ENCODE peak calls at places on chromosomes 12 and 14, in ten cellular contexts. One of them, this sample, is unnamed.

GRCh38 chr14:53016491-53016890 is 65.6 kb upstream of the FERMT2 start:
- DNase-seq in psoas muscle: no peak
- DNase-seq in RWPE1: no peak
- DNase-seq in activated CD8-positive, alpha-beta T cell treated with anti-CD3 and anti-CD28 coated beads for 36 hours: no peak
- DNase-seq in endodermal cell: no peak
- DNase-seq in fibroblast of mammary gland: no peak
- DNase-seq in pancreas: no peak
- DNase-seq in mesothelial cell of epicardium: no peak
- DNase-seq in lower lobe of right lung: no peak
- DNase-seq in type B pancreatic cell: no peak
- DNase-seq in this sample: no peak

GRCh38 chr14:38171197-38171596 is 36.5 kb upstream of the SSTR1 start:
- DNase-seq in endodermal cell: no peak
- DNase-seq in mesothelial cell of epicardium: no peak
- DNase-seq in activated CD8-positive, alpha-beta T cell treated with anti-CD3 and anti-CD28 coated beads for 36 hours: no peak
- DNase-seq in fibroblast of mammary gland: peak
- DNase-seq in type B pancreatic cell: no peak
- DNase-seq in pancreas: no peak
- DNase-seq in RWPE1: peak
- DNase-seq in lower lobe of right lung: peak
- DNase-seq in psoas muscle: no peak
- DNase-seq in this sample: no peak

GRCh38 chr14:54489731-54490447 is 1.1 kb upstream of the GMFB start:
- DNase-seq in pancreas: no peak
- DNase-seq in endodermal cell: peak
- DNase-seq in mesothelial cell of epicardium: no peak
- DNase-seq in type B pancreatic cell: no peak
- DNase-seq in fibroblast of mammary gland: peak
- DNase-seq in activated CD8-positive, alpha-beta T cell treated with anti-CD3 and anti-CD28 coated beads for 36 hours: no peak
- DNase-seq in RWPE1: no peak
- DNase-seq in psoas muscle: no peak
- DNase-seq in lower lobe of right lung: no peak
- DNase-seq in this sample: no peak

GRCh38 chr12:11969437-11970154 is 101.1 kb upstream of the BCL2L14 start:
- DNase-seq in pancreas: no peak
- DNase-seq in psoas muscle: no peak
- DNase-seq in lower lobe of right lung: no peak
- DNase-seq in activated CD8-positive, alpha-beta T cell treated with anti-CD3 and anti-CD28 coated beads for 36 hours: no peak
- DNase-seq in RWPE1: no peak
- DNase-seq in fibroblast of mammary gland: no peak
- DNase-seq in mesothelial cell of epicardium: no peak
- DNase-seq in endodermal cell: peak
- DNase-seq in type B pancreatic cell: no peak
- DNase-seq in this sample: peak

GRCh38 chr12:91189526-91189925 is 6.9 kb upstream of the DCN start:
- DNase-seq in activated CD8-positive, alpha-beta T cell treated with anti-CD3 and anti-CD28 coated beads for 36 hours: no peak
- DNase-seq in type B pancreatic cell: no peak
- DNase-seq in mesothelial cell of epicardium: no peak
- DNase-seq in psoas muscle: no peak
- DNase-seq in fibroblast of mammary gland: peak
- DNase-seq in lower lobe of right lung: no peak
- DNase-seq in endodermal cell: no peak
- DNase-seq in RWPE1: peak
- DNase-seq in pancreas: no peak
- DNase-seq in this sample: no peak

GRCh38 chr12:113465808-113466769 is 5.6 kb downstream of the LHX5 start:
- DNase-seq in fibroblast of mammary gland: no peak
- DNase-seq in activated CD8-positive, alpha-beta T cell treated with anti-CD3 and anti-CD28 coated beads for 36 hours: no peak
- DNase-seq in type B pancreatic cell: no peak
- DNase-seq in endodermal cell: peak
- DNase-seq in mesothelial cell of epicardium: no peak
- DNase-seq in lower lobe of right lung: no peak
- DNase-seq in psoas muscle: no peak
- DNase-seq in pancreas: no peak
- DNase-seq in RWPE1: no peak
- DNase-seq in this sample: no peak

GRCh38 chr12:7042847-7043246 is 17.7 kb upstream of the C1S start:
- DNase-seq in psoas muscle: no peak
- DNase-seq in endodermal cell: no peak
- DNase-seq in RWPE1: peak
- DNase-seq in mesothelial cell of epicardium: no peak
- DNase-seq in lower lobe of right lung: no peak
- DNase-seq in fibroblast of mammary gland: peak
- DNase-seq in type B pancreatic cell: no peak
- DNase-seq in pancreas: no peak
- DNase-seq in activated CD8-positive, alpha-beta T cell treated with anti-CD3 and anti-CD28 coated beads for 36 hours: no peak
- DNase-seq in this sample: no peak

GRCh38 chr12:132723764-132724140 is 13.1 kb downstream of the PGAM5 start:
- DNase-seq in type B pancreatic cell: no peak
- DNase-seq in lower lobe of right lung: no peak
- DNase-seq in pancreas: no peak
- DNase-seq in mesothelial cell of epicardium: no peak
- DNase-seq in RWPE1: no peak
- DNase-seq in fibroblast of mammary gland: peak
- DNase-seq in activated CD8-positive, alpha-beta T cell treated with anti-CD3 and anti-CD28 coated beads for 36 hours: no peak
- DNase-seq in psoas muscle: no peak
- DNase-seq in endodermal cell: no peak
- DNase-seq in this sample: no peak

GRCh38 chr12:15982071-15982470 is 70.9 kb downstream of the DERA start:
- DNase-seq in mesothelial cell of epicardium: no peak
- DNase-seq in activated CD8-positive, alpha-beta T cell treated with anti-CD3 and anti-CD28 coated beads for 36 hours: no peak
- DNase-seq in pancreas: no peak
- DNase-seq in lower lobe of right lung: no peak
- DNase-seq in RWPE1: no peak
- DNase-seq in type B pancreatic cell: no peak
- DNase-seq in fibroblast of mammary gland: peak
- DNase-seq in psoas muscle: no peak
- DNase-seq in endodermal cell: no peak
- DNase-seq in this sample: no peak

GRCh38 chr12:15982921-15983320 is 71.8 kb downstream of the DERA start:
- DNase-seq in mesothelial cell of epicardium: no peak
- DNase-seq in lower lobe of right lung: no peak
- DNase-seq in type B pancreatic cell: no peak
- DNase-seq in endodermal cell: no peak
- DNase-seq in pancreas: no peak
- DNase-seq in activated CD8-positive, alpha-beta T cell treated with anti-CD3 and anti-CD28 coated beads for 36 hours: no peak
- DNase-seq in psoas muscle: no peak
- DNase-seq in RWPE1: no peak
- DNase-seq in fibroblast of mammary gland: no peak
- DNase-seq in this sample: no peak

GRCh38 chr12:15984963-15985362 is 73.8 kb downstream of the DERA start:
- DNase-seq in psoas muscle: no peak
- DNase-seq in mesothelial cell of epicardium: no peak
- DNase-seq in RWPE1: no peak
- DNase-seq in activated CD8-positive, alpha-beta T cell treated with anti-CD3 and anti-CD28 coated beads for 36 hours: no peak
- DNase-seq in type B pancreatic cell: no peak
- DNase-seq in lower lobe of right lung: no peak
- DNase-seq in endodermal cell: no peak
- DNase-seq in fibroblast of mammary gland: no peak
- DNase-seq in pancreas: no peak
- DNase-seq in this sample: no peak

GRCh38 chr12:15984097-15984800 is 73.1 kb downstream of the DERA start:
- DNase-seq in type B pancreatic cell: no peak
- DNase-seq in RWPE1: no peak
- DNase-seq in mesothelial cell of epicardium: no peak
- DNase-seq in endodermal cell: no peak
- DNase-seq in fibroblast of mammary gland: peak
- DNase-seq in psoas muscle: no peak
- DNase-seq in activated CD8-positive, alpha-beta T cell treated with anti-CD3 and anti-CD28 coated beads for 36 hours: no peak
- DNase-seq in lower lobe of right lung: no peak
- DNase-seq in pancreas: no peak
- DNase-seq in this sample: no peak

DNA sequence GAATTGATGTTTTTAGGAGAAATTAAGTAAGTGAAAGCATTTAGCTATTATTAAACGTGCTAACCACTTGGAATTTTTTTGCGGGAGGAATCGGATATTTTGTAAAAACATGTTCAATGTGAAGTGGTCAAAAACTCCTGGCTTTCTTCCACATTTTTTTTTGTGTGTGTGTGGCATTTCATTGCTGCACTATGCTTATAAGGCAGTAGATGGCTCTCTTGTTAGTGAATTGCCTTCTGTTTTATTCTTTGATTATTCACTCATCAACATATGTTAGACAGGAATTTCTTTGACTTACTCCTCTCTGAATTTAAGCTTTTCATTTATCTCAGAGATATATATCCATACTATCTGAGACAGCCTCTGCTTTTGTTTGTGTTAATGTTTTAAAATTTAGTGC is 71.3 kb downstream of the DERA start:
- DNase-seq in RWPE1: peak
- DNase-seq in pancreas: no peak
- DNase-seq in fibroblast of mammary gland: peak
- DNase-seq in activated CD8-positive, alpha-beta T cell treated with anti-CD3 and anti-CD28 coated beads for 36 hours: no peak
- DNase-seq in mesothelial cell of epicardium: no peak
- DNase-seq in endodermal cell: no peak
- DNase-seq in type B pancreatic cell: no peak
- DNase-seq in psoas muscle: no peak
- DNase-seq in lower lobe of right lung: no peak
- DNase-seq in this sample: no peak
- TF ChIP-seq CTCF in RWPE1: peak
- TF ChIP-seq CTCF in pancreas: peak
- TF ChIP-seq CTCF in fibroblast of mammary gland: peak
- TF ChIP-seq CTCF in activated CD8-positive, alpha-beta T cell treated with anti-CD3 and anti-CD28 coated beads for 36 hours: no peak
- TF ChIP-seq CTCF in mesothelial cell of epicardium: no peak
- TF ChIP-seq CTCF in endodermal cell: peak
- TF ChIP-seq CTCF in type B pancreatic cell: peak
- TF ChIP-seq CTCF in psoas muscle: peak
- TF ChIP-seq CTCF in lower lobe of right lung: peak
- TF ChIP-seq CTCF in this sample: peak

DNA sequence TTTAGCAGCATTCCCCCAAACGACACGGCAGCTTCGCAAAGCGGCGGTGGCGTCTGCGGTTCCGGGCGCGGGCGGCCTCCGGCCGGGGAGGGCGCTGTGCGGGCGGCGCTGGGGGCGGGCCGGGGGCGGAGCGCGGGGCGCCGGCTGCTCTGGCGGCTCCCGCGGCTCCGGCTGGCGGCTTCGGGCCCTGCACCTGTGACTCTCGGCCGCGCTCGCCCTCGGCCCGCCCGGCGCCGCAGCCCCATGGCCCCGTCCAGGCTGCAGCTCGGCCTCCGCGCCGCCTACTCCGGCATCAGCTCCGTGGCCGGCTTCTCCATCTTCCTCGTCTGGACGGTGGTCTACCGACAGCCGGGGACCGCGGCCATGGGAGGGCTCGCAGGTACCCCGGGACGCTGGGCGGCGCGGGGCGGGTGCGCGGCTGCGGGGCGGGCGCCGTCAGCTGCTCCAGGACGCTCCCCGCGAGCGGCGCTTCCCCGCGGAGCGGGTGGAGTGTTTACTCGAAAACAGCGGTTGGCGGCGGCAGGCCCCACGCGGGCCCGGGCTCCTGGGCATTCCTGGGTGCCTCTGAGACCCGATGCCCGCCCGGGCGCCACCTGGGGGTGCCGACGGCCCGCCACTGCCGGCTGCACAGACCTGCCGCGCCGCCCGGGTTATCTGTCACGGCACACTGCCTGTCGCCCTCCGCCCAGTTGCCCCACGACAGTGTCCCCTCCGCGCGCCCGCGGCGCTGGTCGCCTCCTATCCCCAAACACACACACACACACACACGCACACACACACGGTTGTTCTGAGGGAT is at the start of gene SLC48A1:
- DNase-seq in lower lobe of right lung: peak
- DNase-seq in pancreas: peak
- DNase-seq in psoas muscle: peak
- DNase-seq in mesothelial cell of epicardium: peak
- DNase-seq in endodermal cell: peak
- DNase-seq in fibroblast of mammary gland: peak
- DNase-seq in type B pancreatic cell: peak
- DNase-seq in RWPE1: peak
- DNase-seq in activated CD8-positive, alpha-beta T cell treated with anti-CD3 and anti-CD28 coated beads for 36 hours: peak
- DNase-seq in this sample: peak
- TF ChIP-seq CTCF in lower lobe of right lung: peak
- TF ChIP-seq CTCF in pancreas: no peak
- TF ChIP-seq CTCF in psoas muscle: peak
- TF ChIP-seq CTCF in mesothelial cell of epicardium: peak
- TF ChIP-seq CTCF in endodermal cell: peak
- TF ChIP-seq CTCF in fibroblast of mammary gland: no peak
- TF ChIP-seq CTCF in type B pancreatic cell: peak
- TF ChIP-seq CTCF in RWPE1: peak
- TF ChIP-seq CTCF in activated CD8-positive, alpha-beta T cell treated with anti-CD3 and anti-CD28 coated beads for 36 hours: no peak
- TF ChIP-seq CTCF in this sample: peak

GRCh38 chr14:104739546-104740516 is 13.1 kb upstream of the SIVA1 start:
- DNase-seq in fibroblast of mammary gland: no peak
- DNase-seq in type B pancreatic cell: no peak
- DNase-seq in RWPE1: no peak
- DNase-seq in lower lobe of right lung: no peak
- DNase-seq in psoas muscle: no peak
- DNase-seq in activated CD8-positive, alpha-beta T cell treated with anti-CD3 and anti-CD28 coated beads for 36 hours: no peak
- DNase-seq in endodermal cell: no peak
- DNase-seq in mesothelial cell of epicardium: no peak
- DNase-seq in pancreas: no peak
- DNase-seq in this sample: no peak

GRCh38 chr14:104742586-104743455 is 10.1 kb upstream of the SIVA1 start:
- DNase-seq in pancreas: no peak
- DNase-seq in fibroblast of mammary gland: no peak
- DNase-seq in psoas muscle: peak
- DNase-seq in type B pancreatic cell: no peak
- DNase-seq in activated CD8-positive, alpha-beta T cell treated with anti-CD3 and anti-CD28 coated beads for 36 hours: no peak
- DNase-seq in lower lobe of right lung: no peak
- DNase-seq in endodermal cell: no peak
- DNase-seq in mesothelial cell of epicardium: no peak
- DNase-seq in RWPE1: no peak
- DNase-seq in this sample: no peak

GRCh38 chr14:104739026-104739425 is 13.9 kb upstream of the SIVA1 start:
- DNase-seq in activated CD8-positive, alpha-beta T cell treated with anti-CD3 and anti-CD28 coated beads for 36 hours: no peak
- DNase-seq in lower lobe of right lung: no peak
- DNase-seq in type B pancreatic cell: no peak
- DNase-seq in fibroblast of mammary gland: no peak
- DNase-seq in psoas muscle: no peak
- DNase-seq in RWPE1: no peak
- DNase-seq in endodermal cell: no peak
- DNase-seq in pancreas: no peak
- DNase-seq in mesothelial cell of epicardium: no peak
- DNase-seq in this sample: no peak

GRCh38 chr14:104741803-104742251 is 11.1 kb upstream of the SIVA1 start:
- DNase-seq in endodermal cell: no peak
- DNase-seq in pancreas: no peak
- DNase-seq in fibroblast of mammary gland: no peak
- DNase-seq in lower lobe of right lung: no peak
- DNase-seq in mesothelial cell of epicardium: no peak
- DNase-seq in psoas muscle: peak
- DNase-seq in RWPE1: no peak
- DNase-seq in type B pancreatic cell: no peak
- DNase-seq in activated CD8-positive, alpha-beta T cell treated with anti-CD3 and anti-CD28 coated beads for 36 hours: peak
- DNase-seq in this sample: no peak

DNA sequence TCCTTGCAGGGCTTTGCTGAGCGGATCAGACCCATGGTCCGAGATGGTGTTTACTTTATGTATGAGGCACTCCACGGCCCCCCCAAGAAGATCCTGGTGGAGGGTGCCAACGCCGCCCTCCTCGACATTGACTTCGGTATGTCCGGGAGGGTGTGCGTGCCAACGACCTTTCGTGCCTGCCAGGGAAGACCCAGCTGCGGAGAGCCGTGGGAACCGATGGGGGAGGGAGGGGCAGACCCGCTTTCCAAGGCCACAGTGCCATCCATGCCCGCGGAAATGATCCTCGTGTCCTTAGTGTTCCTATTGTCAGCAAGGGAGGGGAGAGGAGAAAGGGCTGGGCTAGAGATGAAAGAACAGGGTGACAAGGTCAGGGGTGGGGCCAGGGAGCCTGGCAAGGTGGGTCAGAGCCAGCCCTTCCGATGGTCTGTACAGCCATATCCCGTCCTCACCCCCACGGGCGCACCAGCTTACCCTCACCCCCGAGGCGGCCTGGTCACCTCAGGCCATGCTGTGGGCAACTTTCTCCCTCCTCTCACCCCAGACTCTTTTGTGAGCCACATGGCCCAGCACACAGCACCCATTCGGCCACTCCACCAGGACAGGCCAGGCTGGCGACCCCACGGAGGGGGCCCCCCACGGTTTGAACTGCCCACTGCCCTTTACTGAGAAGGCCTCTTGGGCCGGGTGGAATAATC is 11.7 kb upstream of the SIVA1 start:
- DNase-seq in activated CD8-positive, alpha-beta T cell treated with anti-CD3 and anti-CD28 coated beads for 36 hours: no peak
- DNase-seq in psoas muscle: peak
- DNase-seq in RWPE1: no peak
- DNase-seq in fibroblast of mammary gland: no peak
- DNase-seq in type B pancreatic cell: no peak
- DNase-seq in lower lobe of right lung: no peak
- DNase-seq in endodermal cell: no peak
- DNase-seq in mesothelial cell of epicardium: no peak
- DNase-seq in pancreas: no peak
- DNase-seq in this sample: no peak
- TF ChIP-seq CTCF in activated CD8-positive, alpha-beta T cell treated with anti-CD3 and anti-CD28 coated beads for 36 hours: no peak
- TF ChIP-seq CTCF in psoas muscle: no peak
- TF ChIP-seq CTCF in RWPE1: no peak
- TF ChIP-seq CTCF in fibroblast of mammary gland: no peak
- TF ChIP-seq CTCF in type B pancreatic cell: no peak
- TF ChIP-seq CTCF in lower lobe of right lung: no peak
- TF ChIP-seq CTCF in endodermal cell: no peak
- TF ChIP-seq CTCF in mesothelial cell of epicardium: no peak
- TF ChIP-seq CTCF in pancreas: no peak
- TF ChIP-seq CTCF in this sample: no peak

GRCh38 chr12:41011939-41012338 is 176.2 kb upstream of the PDZRN4 start:
- DNase-seq in mesothelial cell of epicardium: no peak
- DNase-seq in pancreas: no peak
- DNase-seq in activated CD8-positive, alpha-beta T cell treated with anti-CD3 and anti-CD28 coated beads for 36 hours: no peak
- DNase-seq in RWPE1: no peak
- DNase-seq in fibroblast of mammary gland: no peak
- DNase-seq in lower lobe of right lung: no peak
- DNase-seq in type B pancreatic cell: no peak
- DNase-seq in psoas muscle: no peak
- DNase-seq in endodermal cell: peak
- DNase-seq in this sample: no peak
- TF ChIP-seq CTCF in mesothelial cell of epicardium: no peak
- TF ChIP-seq CTCF in pancreas: no peak
- TF ChIP-seq CTCF in activated CD8-positive, alpha-beta T cell treated with anti-CD3 and anti-CD28 coated beads for 36 hours: no peak
- TF ChIP-seq CTCF in RWPE1: no peak
- TF ChIP-seq CTCF in fibroblast of mammary gland: peak
- TF ChIP-seq CTCF in lower lobe of right lung: no peak
- TF ChIP-seq CTCF in type B pancreatic cell: no peak
- TF ChIP-seq CTCF in psoas muscle: no peak
- TF ChIP-seq CTCF in endodermal cell: peak
- TF ChIP-seq CTCF in this sample: no peak